ENCODE peak calls at places on chromosomes 11 and 22, in four cellular contexts. S is hepatic stellate cell, V is GM04503, I is esophagus muscularis mucosa. P is an unnamed sample.

GRCh38 chr11:121240650-121241299 is 51.8 kb upstream of the SC5D start:
- DNase-seq in V (peak; percentile 37), I (no peak), S (no peak), P (no peak)

GRCh38 chr11:132595246-132595645 is 937.1 kb downstream of the OPCML start:
- DNase-seq in S (no peak), V (no peak), I (no peak), P (no peak)

GRCh38 chr11:61007971-61008896 is 36.8 kb downstream of the CD6 start:
- DNase-seq in I (no peak), V (no peak), S (no peak), P (no peak)

GRCh38 chr11:65852508-65853248 is 5.3 kb downstream of the CFL1 start:
- DNase-seq in I (no peak), V (no peak), S (no peak), P (no peak)

GRCh38 chr22:42615092-42615859 is 593 bp upstream of the POLDIP3 start:
- DNase-seq in S (peak; percentile 92), V (peak; percentile 95), I (peak; percentile 98), P (peak; percentile 98)

GRCh38 chr22:21098099-21098671 is 52.4 kb downstream of the LRRC74B start:
- DNase-seq in V (no peak), S (no peak), I (no peak), P (no peak)

GRCh38 chr22:46500201-46500600 is 37.2 kb downstream of the CELSR1 start:
- DNase-seq in V (no peak), S (no peak), I (no peak), P (no peak)

GRCh38 chr22:17118342-17118741 is 2.8 kb downstream of the TMEM121B start:
- DNase-seq in V (no peak), S (no peak), I (no peak), P (no peak)

GRCh38 chr22:38069372-38070249 is 12.4 kb downstream of the PICK1 start:
- DNase-seq in V (no peak), S (peak; percentile 90), I (no peak), P (peak; percentile 85)

GRCh38 chr11:26287067-26287518 is 44.8 kb upstream of the ANO3 start:
- DNase-seq in V (no peak), I (no peak), S (no peak), P (no peak)

GRCh38 chr11:74611369-74611861 is 19.0 kb downstream of the POLD3 start:
- DNase-seq in I (no peak), V (peak; percentile 76), S (peak; percentile 29), P (peak; percentile 75)

GRCh38 chr11:36258730-36259360 is 30.4 kb downstream of the COMMD9 start:
- DNase-seq in S (peak; percentile 69), I (no peak), V (no peak), P (peak; percentile 85)

GRCh38 chr11:88015170-88015569 is 160.1 kb downstream of the RAB38 start:
- DNase-seq in I (no peak), V (no peak), S (no peak), P (no peak)

GRCh38 chr11:99068832-99069231 is 48.1 kb downstream of the CNTN5 start:
- DNase-seq in V (no peak), S (no peak), I (no peak), P (no peak)

GRCh38 chr11:106466441-106467190 is 389.2 kb downstream of the AASDHPPT start:
- DNase-seq in I (no peak), V (no peak), S (peak; percentile 31), P (peak; percentile 5)

GRCh38 chr22:46115755-46116490 is 34.4 kb upstream of the PPARA start:
- DNase-seq in S (no peak), V (no peak), I (no peak), P (no peak)

GRCh38 chr11:59601788-59602187 is 13.8 kb downstream of the OSBP start:
- DNase-seq in V (no peak), I (no peak), S (no peak), P (no peak)

GRCh38 chr22:45918455-45919370 is 58.2 kb downstream of the WNT7B start:
- DNase-seq in S (no peak), V (no peak), I (no peak), P (no peak)

GRCh38 chr22:50422046-50422445 is 52.8 kb downstream of the SBF1 start:
- DNase-seq in I (no peak), S (no peak), V (no peak), P (no peak)

GRCh38 chr11:69368119-69368880 is 74.3 kb downstream of the MYEOV start:
- DNase-seq in S (no peak), I (peak; percentile 66), V (no peak), P (no peak)

GRCh38 chr11:102800774-102801173 is 2.8 kb upstream of the MMP1 start:
- DNase-seq in I (no peak), S (no peak), V (no peak), P (no peak)

P was measured in lung microvascular endothelial cell.